ENCODE peak calls at places on chromosomes 4 and X, in four cellular contexts. T, R, O and B are unnamed samples.

GRCh38 chr4:152037435-152037834 is 276.6 kb upstream of the GATB start:
- DNase-seq in T (no peak), R (no peak), O (no peak), B (no peak)

GRCh38 chr4:169583563-169583962 is 28.8 kb downstream of the NEK1 start:
- DNase-seq in T (peak; percentile 52), R (no peak), O (no peak), B (no peak)

GRCh38 chrX:70452143-70452733 is 7.6 kb downstream of the DLG3 start:
- DNase-seq in T (peak; percentile 26), R (peak; percentile 65), O (peak; percentile 48), B (peak; percentile 49)

GRCh38 chrX:152884171-152884570 is 13.7 kb upstream of the ZNF185 start:
- DNase-seq in T (no peak), R (no peak), O (no peak), B (no peak)

GRCh38 chrX:19372170-19373033 is 28.7 kb downstream of the PDHA1 start:
- DNase-seq in T (peak; percentile 62), R (peak; percentile 71), O (no peak), B (peak; percentile 65)

GRCh38 chrX:70476934-70477733 is 32.5 kb downstream of the DLG3 start:
- DNase-seq in T (peak; percentile 26), R (no peak), O (no peak), B (peak; percentile 47)

GRCh38 chr4:26520728-26521442 is 30.6 kb upstream of the CCKAR start:
- DNase-seq in T (no peak), R (no peak), O (no peak), B (peak; percentile 65)

GRCh38 chr4:68651932-68652331 is 18.5 kb downstream of the UGT2B15 start:
- DNase-seq in T (no peak), R (no peak), O (no peak), B (no peak)

GRCh38 chrX:19649227-19650009 is 134.1 kb upstream of the MAP3K15 start:
- DNase-seq in T (peak; percentile 88), R (no peak), O (no peak), B (peak; percentile 84)

GRCh38 chrX:14362731-14363130 is 166.6 kb upstream of the GLRA2 start:
- DNase-seq in T (peak; percentile 72), R (no peak), O (no peak), B (peak; percentile 10)

GRCh38 chrX:41526268-41526667 is 79.1 kb downstream of the NYX start:
- DNase-seq in T (no peak), R (no peak), O (no peak), B (no peak)

GRCh38 chr4:17817027-17817426 is 6.2 kb downstream of the NCAPG start:
- DNase-seq in T (peak; percentile 87), R (no peak), O (no peak), B (peak; percentile 87)

GRCh38 chrX:73916931-73917657 is 354.1 kb downstream of the CHIC1 start:
- DNase-seq in T (peak; percentile 89), R (no peak), O (no peak), B (peak; percentile 94)

GRCh38 chr4:183499389-183499788 is 5.5 kb upstream of the ING2 start:
- DNase-seq in T (no peak), R (no peak), O (no peak), B (no peak)

GRCh38 chrX:24493740-24494543 is 28.9 kb downstream of the PDK3 start:
- DNase-seq in T (no peak), R (no peak), O (no peak), B (no peak)

GRCh38 chr4:53932784-53933183 is 131.6 kb downstream of the CHIC2 start:
- DNase-seq in T (peak; percentile 94), R (no peak), O (no peak), B (peak; percentile 100)

GRCh38 chrX:100798815-100799214 is 21.4 kb upstream of the CSTF2 start:
- DNase-seq in T (no peak), R (no peak), O (no peak), B (no peak)

GRCh38 chr4:7973545-7973981 is 33.9 kb upstream of the AFAP1 start:
- DNase-seq in T (peak; percentile 68), R (no peak), O (no peak), B (peak; percentile 73)

GRCh38 chrX:153624196-153625091 is 22.6 kb upstream of the DUSP9 start:
- DNase-seq in T (no peak), R (no peak), O (peak; percentile 11), B (no peak)

GRCh38 chr4:12729384-12729783 is 754.8 kb downstream of the RAB28 start:
- DNase-seq in T (peak; percentile 8), R (no peak), O (no peak), B (peak; percentile 45)

GRCh38 chrX:97597954-97598353 is 714.2 kb downstream of the RPA4 start:
- DNase-seq in T (no peak), R (no peak), O (no peak), B (no peak)

GRCh38 chr4:113750734-113751133 is 10.8 kb downstream of the CAMK2D start:
- DNase-seq in T (no peak), R (no peak), O (no peak), B (no peak)

GRCh38 chrX:103453655-103454054 is 65.6 kb downstream of the RAB40A start:
- DNase-seq in T (peak; percentile 86), R (no peak), O (no peak), B (peak; percentile 88)

GRCh38 chrX:65697915-65698796 is 30.7 kb downstream of the MSN start:
- DNase-seq in T (no peak), R (peak; percentile 9), O (peak; percentile 79), B (no peak)

GRCh38 chr4:8269535-8270417 is at the start of gene HTRA3:
- DNase-seq in T (no peak), R (peak; percentile 69), O (peak; percentile 75), B (peak; percentile 33)

GRCh38 chrX:146602246-146602645 is 207.3 kb upstream of the CXorf51B start:
- DNase-seq in T (no peak), R (no peak), O (no peak), B (no peak)

GRCh38 chrX:13711141-13711540 is 22.2 kb downstream of the RAB9A start:
- DNase-seq in T (no peak), R (no peak), O (no peak), B (no peak)

GRCh38 chr4:167290684-167291083 is 56.4 kb upstream of the SPOCK3 start:
- DNase-seq in T (no peak), R (no peak), O (no peak), B (peak; percentile 66)

GRCh38 chr4:124192544-124192943 is 520.0 kb downstream of the ANKRD50 start:
- DNase-seq in T (no peak), R (no peak), O (no peak), B (no peak)

GRCh38 chr4:48189731-48190130 is 55.7 kb upstream of the TXK start:
- DNase-seq in T (no peak), R (no peak), O (no peak), B (no peak)
- TF ChIP-seq CTCF in T (no peak), R (no peak), O (no peak), B (no peak)

GRCh38 chr4:128220286-128221235 is 67.1 kb downstream of the PGRMC2 start:
- DNase-seq in T (peak; percentile 71), R (no peak), O (no peak), B (peak; percentile 66)
- TF ChIP-seq CTCF in T (peak; percentile 47), R (no peak), O (peak; percentile 48), B (peak; percentile 30)

GRCh38 chrX:17700976-17701375 is 36.3 kb upstream of the SCML1 start:
- DNase-seq in T (no peak), R (no peak), O (no peak), B (no peak)

GRCh38 chrX:17692709-17693346 is 44.5 kb upstream of the SCML1 start:
- DNase-seq in T (peak; percentile 46), R (peak; percentile 64), O (no peak), B (peak; percentile 30)

GRCh38 chrX:17697191-17697590 is 40.1 kb upstream of the SCML1 start:
- DNase-seq in T (peak; percentile 51), R (no peak), O (no peak), B (peak; percentile 9)
- TF ChIP-seq CTCF in T (peak; percentile 28), R (no peak), O (peak; percentile 9), B (no peak)

DNA sequence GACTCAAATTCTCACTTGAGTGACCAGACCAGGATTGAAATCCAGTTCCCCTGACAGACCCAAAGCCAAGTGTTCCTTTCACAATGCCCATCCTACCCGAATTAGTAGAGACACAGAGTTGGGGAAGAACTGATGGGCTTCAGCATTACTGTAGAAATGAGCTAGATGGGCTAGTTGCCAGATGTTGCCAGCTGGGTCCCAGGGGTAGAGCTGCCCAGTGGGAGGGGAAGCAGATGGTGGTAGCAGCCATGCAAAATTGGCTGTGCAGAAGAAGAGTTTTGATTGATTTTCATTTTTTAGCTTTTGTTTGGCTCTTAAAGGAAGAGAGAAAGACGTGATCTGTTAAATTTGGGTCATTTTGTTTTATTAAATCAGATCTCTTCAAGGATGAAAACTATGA is 85.9 kb downstream of the PARM1 start:
- DNase-seq in T (no peak), R (no peak), O (no peak), B (no peak)
- TF ChIP-seq CTCF in T (no peak), R (no peak), O (no peak), B (no peak)

GRCh38 chr4:74794341-74794801 is at the start of gene BTC:
- DNase-seq in T (no peak), R (peak; percentile 29), O (no peak), B (peak; percentile 7)
- TF ChIP-seq CTCF in T (peak; percentile 5), R (no peak), O (peak; percentile 36), B (peak; percentile 30)